ENCODE peak calls at places on chromosomes 13 and 19, in six cellular contexts. One of them, this sample, is unnamed.

GRCh38 chr13:24008679-24009078 is 111.4 kb upstream of the C1QTNF9B start:
- DNase-seq in stimulated activated CD4-positive, alpha-beta T cell treated with anti-CD3 and anti-CD28 coated beads, Interleukin-2, amount 100 ng/mL, for 48 hours: no peak
- DNase-seq in adipocyte: no peak
- DNase-seq in T-cell: no peak
- DNase-seq in IMR-90: peak; percentile 56
- DNase-seq in GM13977: no peak
- DNase-seq in this sample: no peak

GRCh38 chr13:68047889-68048288 is 817.8 kb upstream of the PCDH9 start:
- DNase-seq in stimulated activated CD4-positive, alpha-beta T cell treated with anti-CD3 and anti-CD28 coated beads, Interleukin-2, amount 100 ng/mL, for 48 hours: no peak
- DNase-seq in adipocyte: no peak
- DNase-seq in T-cell: no peak
- DNase-seq in IMR-90: no peak
- DNase-seq in GM13977: no peak
- DNase-seq in this sample: no peak

GRCh38 chr19:13978721-13979191 is 26.4 kb downstream of the DCAF15 start:
- DNase-seq in stimulated activated CD4-positive, alpha-beta T cell treated with anti-CD3 and anti-CD28 coated beads, Interleukin-2, amount 100 ng/mL, for 48 hours: no peak
- DNase-seq in adipocyte: no peak
- DNase-seq in T-cell: no peak
- DNase-seq in IMR-90: no peak
- DNase-seq in GM13977: no peak
- DNase-seq in this sample: no peak

GRCh38 chr19:45595814-45596213 is 6.2 kb downstream of the GPR4 start:
- DNase-seq in stimulated activated CD4-positive, alpha-beta T cell treated with anti-CD3 and anti-CD28 coated beads, Interleukin-2, amount 100 ng/mL, for 48 hours: no peak
- DNase-seq in adipocyte: no peak
- DNase-seq in T-cell: no peak
- DNase-seq in IMR-90: peak; percentile 43
- DNase-seq in GM13977: no peak
- DNase-seq in this sample: no peak

GRCh38 chr13:26867451-26868067 is 107.0 kb upstream of the GPR12 start:
- DNase-seq in stimulated activated CD4-positive, alpha-beta T cell treated with anti-CD3 and anti-CD28 coated beads, Interleukin-2, amount 100 ng/mL, for 48 hours: peak; percentile 9
- DNase-seq in adipocyte: peak; percentile 44
- DNase-seq in T-cell: no peak
- DNase-seq in IMR-90: peak; percentile 14
- DNase-seq in GM13977: no peak
- DNase-seq in this sample: no peak

GRCh38 chr13:74869846-74870245 is 612.1 kb downstream of the TBC1D4 start:
- DNase-seq in stimulated activated CD4-positive, alpha-beta T cell treated with anti-CD3 and anti-CD28 coated beads, Interleukin-2, amount 100 ng/mL, for 48 hours: no peak
- DNase-seq in adipocyte: no peak
- DNase-seq in T-cell: no peak
- DNase-seq in IMR-90: no peak
- DNase-seq in GM13977: no peak
- DNase-seq in this sample: no peak

GRCh38 chr13:58574791-58575190 is 943.2 kb downstream of the PCDH17 start:
- DNase-seq in stimulated activated CD4-positive, alpha-beta T cell treated with anti-CD3 and anti-CD28 coated beads, Interleukin-2, amount 100 ng/mL, for 48 hours: no peak
- DNase-seq in adipocyte: no peak
- DNase-seq in T-cell: no peak
- DNase-seq in IMR-90: no peak
- DNase-seq in GM13977: no peak
- DNase-seq in this sample: no peak

GRCh38 chr13:41019027-41019487 is at the start of gene ELF1:
- DNase-seq in stimulated activated CD4-positive, alpha-beta T cell treated with anti-CD3 and anti-CD28 coated beads, Interleukin-2, amount 100 ng/mL, for 48 hours: no peak
- DNase-seq in adipocyte: peak; percentile 43
- DNase-seq in T-cell: peak; percentile 35
- DNase-seq in IMR-90: peak; percentile 52
- DNase-seq in GM13977: peak; percentile 54
- DNase-seq in this sample: peak; percentile 24

GRCh38 chr19:18278521-18279265 is 2.7 kb downstream of the JUND start:
- DNase-seq in stimulated activated CD4-positive, alpha-beta T cell treated with anti-CD3 and anti-CD28 coated beads, Interleukin-2, amount 100 ng/mL, for 48 hours: peak; percentile 46
- DNase-seq in adipocyte: peak; percentile 62
- DNase-seq in T-cell: peak; percentile 58
- DNase-seq in IMR-90: no peak
- DNase-seq in GM13977: no peak
- DNase-seq in this sample: no peak

GRCh38 chr13:32048816-32049215 is 17.2 kb downstream of the FRY start:
- DNase-seq in stimulated activated CD4-positive, alpha-beta T cell treated with anti-CD3 and anti-CD28 coated beads, Interleukin-2, amount 100 ng/mL, for 48 hours: no peak
- DNase-seq in adipocyte: no peak
- DNase-seq in T-cell: no peak
- DNase-seq in IMR-90: no peak
- DNase-seq in GM13977: no peak
- DNase-seq in this sample: no peak

GRCh38 chr19:41398042-41398403 is 405 bp downstream of the BCKDHA start:
- DNase-seq in stimulated activated CD4-positive, alpha-beta T cell treated with anti-CD3 and anti-CD28 coated beads, Interleukin-2, amount 100 ng/mL, for 48 hours: no peak
- DNase-seq in adipocyte: peak; percentile 41
- DNase-seq in T-cell: no peak
- DNase-seq in IMR-90: no peak
- DNase-seq in GM13977: no peak
- DNase-seq in this sample: no peak

GRCh38 chr13:94667190-94667589 is 45.2 kb downstream of the SOX21 start:
- DNase-seq in stimulated activated CD4-positive, alpha-beta T cell treated with anti-CD3 and anti-CD28 coated beads, Interleukin-2, amount 100 ng/mL, for 48 hours: no peak
- DNase-seq in adipocyte: no peak
- DNase-seq in T-cell: no peak
- DNase-seq in IMR-90: no peak
- DNase-seq in GM13977: no peak
- DNase-seq in this sample: no peak

GRCh38 chr13:110108348-110109139 is 198.4 kb downstream of the COL4A1 start:
- DNase-seq in stimulated activated CD4-positive, alpha-beta T cell treated with anti-CD3 and anti-CD28 coated beads, Interleukin-2, amount 100 ng/mL, for 48 hours: no peak
- DNase-seq in adipocyte: peak; percentile 92
- DNase-seq in T-cell: no peak
- DNase-seq in IMR-90: peak; percentile 88
- DNase-seq in GM13977: no peak
- DNase-seq in this sample: no peak

GRCh38 chr13:50809133-50810090 is 34.1 kb downstream of the DLEU7 start:
- DNase-seq in stimulated activated CD4-positive, alpha-beta T cell treated with anti-CD3 and anti-CD28 coated beads, Interleukin-2, amount 100 ng/mL, for 48 hours: no peak
- DNase-seq in adipocyte: no peak
- DNase-seq in T-cell: no peak
- DNase-seq in IMR-90: no peak
- DNase-seq in GM13977: no peak
- DNase-seq in this sample: no peak

GRCh38 chr13:99144306-99144705 is 56.3 kb upstream of the UBAC2 start:
- DNase-seq in stimulated activated CD4-positive, alpha-beta T cell treated with anti-CD3 and anti-CD28 coated beads, Interleukin-2, amount 100 ng/mL, for 48 hours: no peak
- DNase-seq in adipocyte: no peak
- DNase-seq in T-cell: no peak
- DNase-seq in IMR-90: no peak
- DNase-seq in GM13977: peak; percentile 65
- DNase-seq in this sample: no peak

GRCh38 chr19:8592231-8593009 is 15.2 kb upstream of the MYO1F start:
- DNase-seq in stimulated activated CD4-positive, alpha-beta T cell treated with anti-CD3 and anti-CD28 coated beads, Interleukin-2, amount 100 ng/mL, for 48 hours: peak; percentile 97
- DNase-seq in adipocyte: peak; percentile 100
- DNase-seq in T-cell: peak; percentile 96
- DNase-seq in IMR-90: peak; percentile 95
- DNase-seq in GM13977: no peak
- DNase-seq in this sample: peak; percentile 95

GRCh38 chr13:113288880-113289279 is 8.2 kb upstream of the LAMP1 start:
- DNase-seq in stimulated activated CD4-positive, alpha-beta T cell treated with anti-CD3 and anti-CD28 coated beads, Interleukin-2, amount 100 ng/mL, for 48 hours: no peak
- DNase-seq in adipocyte: no peak
- DNase-seq in T-cell: no peak
- DNase-seq in IMR-90: no peak
- DNase-seq in GM13977: no peak
- DNase-seq in this sample: no peak

GRCh38 chr19:27962260-27962659 is 1250.7 kb downstream of the UQCRFS1 start:
- DNase-seq in stimulated activated CD4-positive, alpha-beta T cell treated with anti-CD3 and anti-CD28 coated beads, Interleukin-2, amount 100 ng/mL, for 48 hours: no peak
- DNase-seq in adipocyte: no peak
- DNase-seq in T-cell: no peak
- DNase-seq in IMR-90: no peak
- DNase-seq in GM13977: no peak
- DNase-seq in this sample: no peak

GRCh38 chr13:44273991-44274810 is 99.4 kb upstream of the SERP2 start:
- DNase-seq in stimulated activated CD4-positive, alpha-beta T cell treated with anti-CD3 and anti-CD28 coated beads, Interleukin-2, amount 100 ng/mL, for 48 hours: peak; percentile 6
- DNase-seq in adipocyte: peak; percentile 91
- DNase-seq in T-cell: peak; percentile 4
- DNase-seq in IMR-90: peak; percentile 77
- DNase-seq in GM13977: peak; percentile 67
- DNase-seq in this sample: no peak

GRCh38 chr19:38233740-38234251 is 9.8 kb upstream of the DPF1 start:
- DNase-seq in stimulated activated CD4-positive, alpha-beta T cell treated with anti-CD3 and anti-CD28 coated beads, Interleukin-2, amount 100 ng/mL, for 48 hours: peak; percentile 88
- DNase-seq in adipocyte: peak; percentile 91
- DNase-seq in T-cell: peak; percentile 66
- DNase-seq in IMR-90: peak; percentile 59
- DNase-seq in GM13977: peak; percentile 88
- DNase-seq in this sample: no peak

GRCh38 chr13:79353698-79354097 is 52.4 kb downstream of the RBM26 start:
- DNase-seq in stimulated activated CD4-positive, alpha-beta T cell treated with anti-CD3 and anti-CD28 coated beads, Interleukin-2, amount 100 ng/mL, for 48 hours: no peak
- DNase-seq in adipocyte: no peak
- DNase-seq in T-cell: no peak
- DNase-seq in IMR-90: no peak
- DNase-seq in GM13977: no peak
- DNase-seq in this sample: no peak

GRCh38 chr19:6540918-6541689 is 10.3 kb downstream of the TNFSF9 start:
- DNase-seq in stimulated activated CD4-positive, alpha-beta T cell treated with anti-CD3 and anti-CD28 coated beads, Interleukin-2, amount 100 ng/mL, for 48 hours: no peak
- DNase-seq in adipocyte: no peak
- DNase-seq in T-cell: no peak
- DNase-seq in IMR-90: no peak
- DNase-seq in GM13977: peak; percentile 5
- DNase-seq in this sample: no peak

GRCh38 chr13:106570354-106570822 is 2.5 kb upstream of the ARGLU1 start:
- DNase-seq in stimulated activated CD4-positive, alpha-beta T cell treated with anti-CD3 and anti-CD28 coated beads, Interleukin-2, amount 100 ng/mL, for 48 hours: peak; percentile 45
- DNase-seq in adipocyte: peak; percentile 68
- DNase-seq in T-cell: peak; percentile 36
- DNase-seq in IMR-90: peak; percentile 61
- DNase-seq in GM13977: no peak
- DNase-seq in this sample: peak; percentile 47

GRCh38 chr13:110680852-110681251 is 25.1 kb downstream of the CARS2 start:
- DNase-seq in stimulated activated CD4-positive, alpha-beta T cell treated with anti-CD3 and anti-CD28 coated beads, Interleukin-2, amount 100 ng/mL, for 48 hours: no peak
- DNase-seq in adipocyte: peak; percentile 49
- DNase-seq in T-cell: no peak
- DNase-seq in IMR-90: no peak
- DNase-seq in GM13977: no peak
- DNase-seq in this sample: no peak

GRCh38 chr19:38900220-38900629 is 456 bp downstream of the NFKBIB start:
- DNase-seq in stimulated activated CD4-positive, alpha-beta T cell treated with anti-CD3 and anti-CD28 coated beads, Interleukin-2, amount 100 ng/mL, for 48 hours: no peak
- DNase-seq in adipocyte: no peak
- DNase-seq in T-cell: no peak
- DNase-seq in IMR-90: no peak
- DNase-seq in GM13977: no peak
- DNase-seq in this sample: no peak

GRCh38 chr13:99086149-99086868 is 108.4 kb upstream of the DOCK9 start:
- DNase-seq in stimulated activated CD4-positive, alpha-beta T cell treated with anti-CD3 and anti-CD28 coated beads, Interleukin-2, amount 100 ng/mL, for 48 hours: peak; percentile 63
- DNase-seq in adipocyte: peak; percentile 73
- DNase-seq in T-cell: peak; percentile 72
- DNase-seq in IMR-90: peak; percentile 47
- DNase-seq in GM13977: peak; percentile 85
- DNase-seq in this sample: no peak

GRCh38 chr13:62710766-62711165 is 1295.1 kb upstream of the PCDH20 start:
- DNase-seq in stimulated activated CD4-positive, alpha-beta T cell treated with anti-CD3 and anti-CD28 coated beads, Interleukin-2, amount 100 ng/mL, for 48 hours: no peak
- DNase-seq in adipocyte: no peak
- DNase-seq in T-cell: no peak
- DNase-seq in IMR-90: no peak
- DNase-seq in GM13977: no peak
- DNase-seq in this sample: no peak

GRCh38 chr19:35657904-35658700 is 8.2 kb upstream of the UPK1A start:
- DNase-seq in stimulated activated CD4-positive, alpha-beta T cell treated with anti-CD3 and anti-CD28 coated beads, Interleukin-2, amount 100 ng/mL, for 48 hours: no peak
- DNase-seq in adipocyte: no peak
- DNase-seq in T-cell: no peak
- DNase-seq in IMR-90: no peak
- DNase-seq in GM13977: no peak
- DNase-seq in this sample: no peak

GRCh38 chr13:23794267-23795161 is 94.7 kb downstream of the MIPEP start:
- DNase-seq in stimulated activated CD4-positive, alpha-beta T cell treated with anti-CD3 and anti-CD28 coated beads, Interleukin-2, amount 100 ng/mL, for 48 hours: no peak
- DNase-seq in adipocyte: peak; percentile 80
- DNase-seq in T-cell: no peak
- DNase-seq in IMR-90: peak; percentile 85
- DNase-seq in GM13977: peak; percentile 47
- DNase-seq in this sample: no peak